ENCODE peak calls at places on chromosomes 7 and 10, in four cellular contexts. X is colonic mucosa, N is psoas muscle, Y is AG04450. S is an unnamed sample.

GRCh38 chr10:45444976-45445898 is 71.2 kb downstream of the ALOX5 start:
- DNase-seq in Y (no peak), X (no peak), N (peak), S (peak)

GRCh38 chr10:102113956-102114857 is 6.0 kb downstream of the LDB1 start:
- DNase-seq in N (peak), Y (no peak), X (peak), S (no peak)

GRCh38 chr10:61837748-61838055 is 63.8 kb upstream of the ARID5B start:
- DNase-seq in Y (no peak), N (no peak), X (no peak), S (no peak)

GRCh38 chr7:139360948-139361307 is 1.2 kb downstream of the LUC7L2 start:
- DNase-seq in N (no peak), X (no peak), Y (no peak), S (no peak)

GRCh38 chr10:60955957-60956425 is 12.0 kb upstream of the RHOBTB1 start:
- DNase-seq in X (no peak), N (no peak), Y (no peak), S (no peak)

GRCh38 chr10:77835669-77836086 is 90.9 kb downstream of the DLG5 start:
- DNase-seq in Y (no peak), X (no peak), N (peak), S (no peak)

GRCh38 chr10:14282271-14282670 is 48.5 kb downstream of the FRMD4A start:
- DNase-seq in X (no peak), Y (no peak), N (no peak), S (no peak)

GRCh38 chr10:123639131-123639530 is 27.0 kb upstream of the GPR26 start:
- DNase-seq in X (no peak), Y (no peak), N (no peak), S (no peak)

GRCh38 chr10:86755740-86756510 is 494 bp upstream of the BMPR1A start:
- DNase-seq in N (peak), X (peak), Y (peak), S (peak)

GRCh38 chr7:77699056-77699455 is 2.8 kb downstream of the RSBN1L start:
- DNase-seq in Y (no peak), X (no peak), N (no peak), S (no peak)

GRCh38 chr10:94314913-94315545 is 47.7 kb downstream of the NOC3L start:
- DNase-seq in N (no peak), Y (no peak), X (no peak), S (no peak)
- TF ChIP-seq CTCF in N (no peak), Y (peak), X (no peak), S (no peak)

GRCh38 chr7:95470452-95470851 is 15.3 kb upstream of the ASB4 start:
- DNase-seq in Y (no peak), N (no peak), X (peak), S (no peak)
- H3K27ac ChIP-seq in Y (no peak), N (no peak), X (no peak), S (no peak)

DNA sequence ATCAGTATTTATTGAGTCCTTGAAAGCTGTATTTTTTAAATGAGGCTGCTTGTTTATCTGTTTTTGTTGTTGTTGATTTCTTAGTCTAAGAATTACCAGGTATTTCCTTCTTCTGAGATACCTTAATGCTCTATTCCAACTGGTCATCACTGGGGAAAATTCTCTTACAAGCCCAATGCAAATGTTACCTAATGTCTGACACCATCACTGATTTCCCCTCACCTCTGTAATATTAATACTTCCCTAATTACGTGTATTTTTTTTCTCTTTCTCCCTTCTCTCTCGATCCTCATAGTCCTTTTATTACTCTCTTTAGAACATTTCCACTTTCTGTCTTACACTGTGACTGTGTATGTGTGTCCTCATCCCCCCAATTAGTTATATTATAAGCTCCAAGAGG is 13.9 kb downstream of the HDAC9 start:
- DNase-seq in X (no peak), N (no peak), Y (no peak), S (no peak)
- H3K4me3 ChIP-seq in X (no peak), N (peak), Y (peak), S (no peak)

GRCh38 chr7:155948423-155948822 is 136.2 kb upstream of the SHH start:
- DNase-seq in X (no peak), N (no peak), Y (no peak), S (no peak)

GRCh38 chr7:155947051-155947450 is 134.8 kb upstream of the SHH start:
- DNase-seq in Y (no peak), N (no peak), X (no peak), S (no peak)

GRCh38 chr7:155943251-155943899 is 131.1 kb upstream of the SHH start:
- DNase-seq in N (no peak), X (no peak), Y (no peak), S (no peak)

GRCh38 chr7:155944901-155945300 is 132.6 kb upstream of the SHH start:
- DNase-seq in N (no peak), Y (no peak), X (no peak), S (no peak)

GRCh38 chr7:155945670-155946325 is 133.5 kb upstream of the SHH start:
- DNase-seq in X (no peak), Y (no peak), N (no peak), S (no peak)
- TF ChIP-seq CTCF in X (no peak), Y (no peak), N (no peak), S (no peak)

DNA sequence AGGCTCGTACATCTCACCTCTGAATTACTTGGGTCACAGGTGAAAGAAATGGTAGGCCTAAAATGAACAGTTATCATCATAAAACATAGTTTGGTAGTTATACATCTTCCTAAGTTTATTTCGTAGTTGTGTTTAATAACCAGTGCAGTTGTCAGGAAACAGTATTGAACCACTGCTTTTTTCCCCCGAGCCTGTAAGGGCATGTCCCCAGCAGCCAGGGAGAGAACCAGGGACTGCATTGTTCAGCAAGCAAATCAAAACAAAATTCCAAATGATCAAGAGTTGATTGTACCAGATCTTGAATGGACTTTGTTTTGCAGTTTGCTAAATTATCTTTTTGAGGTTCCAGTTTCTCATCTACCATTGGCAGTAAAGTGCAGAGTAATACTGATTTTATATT is 2.4 kb downstream of the EIF4H start:
- DNase-seq in X (no peak), Y (no peak), N (no peak), S (no peak)
- H3K27ac ChIP-seq in X (no peak), Y (no peak), N (peak), S (no peak)

DNA sequence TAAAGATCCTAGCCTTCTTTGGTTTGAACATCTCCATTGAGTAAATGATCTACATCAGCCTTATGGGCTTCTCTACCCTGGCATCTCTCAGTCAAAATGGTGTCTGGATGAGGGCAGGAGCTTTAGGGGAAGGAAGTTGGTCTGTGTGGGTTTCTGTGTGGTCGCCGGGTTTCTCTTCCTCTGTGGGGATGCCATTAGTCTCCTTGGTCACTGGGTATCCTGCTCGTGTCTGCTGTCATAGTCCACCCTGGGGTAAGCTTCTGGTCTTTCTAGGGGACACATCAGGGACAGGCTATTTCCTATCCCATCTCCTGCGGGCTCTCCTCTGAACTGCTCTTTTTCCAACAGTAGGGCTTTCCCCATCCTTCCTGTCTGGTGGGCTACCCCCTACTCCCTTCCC is 150.3 kb upstream of the NPY start:
- DNase-seq in N (no peak), X (no peak), Y (no peak), S (no peak)
- H3K4me3 ChIP-seq in N (no peak), X (no peak), Y (no peak), S (no peak)

GRCh38 chr7:150435047-150435389 is 15.4 kb upstream of the GIMAP8 start:
- DNase-seq in X (no peak), N (no peak), Y (no peak), S (no peak)

GRCh38 chr7:150432915-150433892 is 17.2 kb upstream of the GIMAP8 start:
- DNase-seq in N (no peak), X (peak), Y (no peak), S (no peak)

GRCh38 chr7:150431839-150432658 is 18.4 kb upstream of the GIMAP8 start:
- DNase-seq in Y (no peak), N (no peak), X (peak), S (no peak)

GRCh38 chr7:150434240-150434639 is 16.2 kb upstream of the GIMAP8 start:
- DNase-seq in N (no peak), X (peak), Y (no peak), S (no peak)

DNA sequence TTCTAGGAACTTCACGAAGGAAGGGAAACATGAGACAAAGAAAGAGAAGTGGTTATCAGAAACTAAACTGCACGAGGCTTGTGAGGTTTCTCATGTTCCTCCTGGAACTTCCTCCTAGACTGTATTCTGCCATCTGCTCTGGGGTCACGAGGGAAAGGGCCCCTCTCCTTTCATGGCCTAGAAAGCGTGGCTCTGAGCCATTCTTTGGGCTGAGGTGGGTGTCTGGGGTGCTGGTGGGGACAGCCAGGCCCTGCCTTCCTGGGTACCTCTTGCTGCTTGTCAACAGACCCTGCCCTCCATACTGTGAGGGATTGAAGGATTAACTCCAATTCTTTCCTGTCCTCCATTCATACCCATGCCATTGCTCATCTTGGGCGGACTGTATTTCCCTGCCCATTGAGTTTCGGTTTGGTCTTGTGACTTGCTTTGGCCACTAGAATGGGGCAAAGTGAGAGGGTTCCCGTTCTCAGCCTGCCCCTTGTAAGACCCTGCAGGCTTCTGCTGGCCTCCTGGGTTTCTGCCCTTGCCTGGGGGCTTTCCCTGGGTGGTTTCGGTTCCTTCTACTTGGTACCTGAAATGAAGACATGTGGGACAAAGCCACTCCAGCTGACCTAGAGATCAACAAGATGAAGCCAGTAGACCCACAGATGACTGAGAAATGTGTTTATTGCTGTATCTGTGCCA is 14.9 kb upstream of the GIMAP8 start:
- DNase-seq in N (no peak), Y (no peak), X (peak), S (no peak)
- TF ChIP-seq CTCF in N (no peak), Y (no peak), X (no peak), S (no peak)

DNA sequence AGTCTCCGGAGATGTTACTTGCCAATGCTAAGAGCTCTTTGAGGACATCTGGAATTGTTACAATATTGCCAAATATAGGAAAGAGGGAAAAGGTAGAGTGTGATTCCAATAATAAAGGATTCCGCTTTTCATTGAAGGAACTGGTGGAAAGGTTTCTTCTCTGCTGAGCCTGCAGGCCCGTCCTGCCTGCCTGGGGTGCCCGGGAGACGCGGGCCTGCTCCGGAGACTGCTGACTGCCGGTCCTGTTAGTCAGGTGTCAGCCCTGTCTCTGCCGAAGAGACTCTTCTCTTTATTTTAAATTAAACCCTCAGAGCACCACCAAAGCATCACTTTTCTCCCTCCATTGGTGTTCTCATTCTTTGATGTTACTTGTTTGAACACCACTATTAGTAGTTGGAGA is 2.2 kb downstream of the EGFR start:
- DNase-seq in N (no peak), X (no peak), Y (no peak), S (no peak)
- H3K27ac ChIP-seq in N (peak), X (peak), Y (no peak), S (no peak)

GRCh38 chr7:134422646-134423045 is 36.3 kb downstream of the AKR1B1 start:
- DNase-seq in X (no peak), N (no peak), Y (no peak), S (no peak)
- H3K4me3 ChIP-seq in X (no peak), N (no peak), Y (no peak), S (no peak)

GRCh38 chr7:2643386-2644229 is 11.8 kb downstream of the TTYH3 start:
- DNase-seq in Y (no peak), N (no peak), X (no peak), S (no peak)
- TF ChIP-seq CTCF in Y (peak), N (no peak), X (no peak), S (no peak)

S was measured in dorsolateral prefrontal cortex.